ENCODE peak calls at places on chromosome 11, in five cellular contexts. U is neuronal stem cell, N is neural progenitor cell, S is IMR-90, R is NT2/D1. Y is an unnamed sample.

GRCh38 chr11:77126861-77127673 is 979 bp upstream of the MYO7A start:
- DNase-seq in U (peak; percentile 64), S (peak; percentile 39), R (no peak), N (peak; percentile 76), Y (peak; percentile 70)

GRCh38 chr11:103863497-103863896 is 172.9 kb upstream of the DDI1 start:
- DNase-seq in N (no peak), S (peak; percentile 82), R (no peak), U (no peak), Y (no peak)

GRCh38 chr11:121347805-121348204 is 55.2 kb downstream of the SC5D start:
- DNase-seq in S (no peak), N (no peak), R (no peak), U (no peak), Y (no peak)

GRCh38 chr11:80163011-80163410 is 722.2 kb upstream of the TENM4 start:
- DNase-seq in N (no peak), R (no peak), S (peak; percentile 25), U (no peak), Y (no peak)

GRCh38 chr11:772429-773390 is 4.6 kb downstream of the GATD1 start:
- DNase-seq in N (peak; percentile 2), U (no peak), R (no peak), S (no peak), Y (no peak)

GRCh38 chr11:61954106-61955030 is 4.2 kb downstream of the BEST1 start:
- DNase-seq in N (no peak), R (no peak), U (no peak), S (no peak), Y (no peak)

GRCh38 chr11:69311767-69312385 is 17.9 kb downstream of the MYEOV start:
- DNase-seq in S (no peak), R (no peak), N (no peak), U (no peak), Y (no peak)

GRCh38 chr11:128576555-128576954 is 10.8 kb downstream of the ETS1 start:
- DNase-seq in S (no peak), U (no peak), R (no peak), N (peak; percentile 17), Y (no peak)

GRCh38 chr11:35111171-35112055 is 27.6 kb upstream of the CD44 start:
- DNase-seq in S (peak; percentile 92), U (no peak), R (no peak), N (no peak), Y (no peak)

GRCh38 chr11:75558939-75559843 is 2.9 kb upstream of the SERPINH1 start:
- DNase-seq in N (no peak), S (peak; percentile 75), R (no peak), U (no peak), Y (no peak)

GRCh38 chr11:99260696-99261095 is 239.9 kb downstream of the CNTN5 start:
- DNase-seq in N (no peak), S (peak; percentile 0), U (no peak), R (no peak), Y (no peak)

GRCh38 chr11:112354364-112354763 is 93.7 kb upstream of the PLET1 start:
- DNase-seq in R (no peak), S (no peak), U (no peak), N (no peak), Y (no peak)

GRCh38 chr11:68931911-68932310 is 28.2 kb downstream of the IGHMBP2 start:
- DNase-seq in N (no peak), S (no peak), U (no peak), R (no peak), Y (no peak)

GRCh38 chr11:84722583-84723108 is 904.5 kb downstream of the DLG2 start:
- DNase-seq in U (peak; percentile 33), N (peak; percentile 69), S (no peak), R (peak; percentile 15), Y (no peak)

GRCh38 chr11:101618691-101619090 is 34.9 kb upstream of the TRPC6 start:
- DNase-seq in R (no peak), S (peak; percentile 93), N (no peak), U (no peak), Y (no peak)

GRCh38 chr11:86775342-86775741 is 25.0 kb upstream of the PRSS23 start:
- DNase-seq in U (no peak), R (no peak), S (no peak), N (no peak), Y (no peak)

GRCh38 chr11:45881708-45882368 is 3.6 kb upstream of the MAPK8IP1 start:
- DNase-seq in N (no peak), R (no peak), S (no peak), U (no peak), Y (no peak)

GRCh38 chr11:66996609-66997273 is 21.6 kb downstream of the C11orf86 start:
- DNase-seq in R (no peak), N (no peak), S (peak; percentile 76), U (no peak), Y (no peak)

GRCh38 chr11:64334764-64335741 is 5.0 kb upstream of the CCDC88B start:
- DNase-seq in S (peak; percentile 96), U (no peak), N (peak; percentile 51), R (peak; percentile 77), Y (peak; percentile 97)

GRCh38 chr11:36077368-36077767 is 133.5 kb downstream of the LDLRAD3 start:
- DNase-seq in R (no peak), S (no peak), U (no peak), N (no peak), Y (no peak)

GRCh38 chr11:67371549-67372231 is 1.7 kb downstream of the CLCF1 start:
- DNase-seq in R (no peak), U (no peak), S (peak; percentile 52), N (peak; percentile 64), Y (peak; percentile 79)

GRCh38 chr11:64799256-64799924 is 3.6 kb downstream of the MAP4K2 start:
- DNase-seq in R (no peak), S (no peak), U (no peak), N (no peak), Y (peak; percentile 82)

GRCh38 chr11:124669193-124669592 is 4.3 kb downstream of the SIAE start:
- DNase-seq in U (no peak), S (peak; percentile 54), R (no peak), N (peak; percentile 57), Y (peak; percentile 51)

GRCh38 chr11:13963949-13964770 is 1.6 kb downstream of the SPON1 start:
- DNase-seq in S (no peak), U (no peak), N (peak; percentile 75), R (no peak), Y (no peak)

GRCh38 chr11:44033411-44033850 is 14.3 kb upstream of the ACCSL start:
- DNase-seq in S (no peak), U (no peak), N (no peak), R (no peak), Y (no peak)
- H3K4me3 ChIP-seq in S (no peak overlapping the region), U (no peak overlapping the region), N (no peak overlapping the region), R (no peak overlapping the region), Y (no peak overlapping the region)

DNA sequence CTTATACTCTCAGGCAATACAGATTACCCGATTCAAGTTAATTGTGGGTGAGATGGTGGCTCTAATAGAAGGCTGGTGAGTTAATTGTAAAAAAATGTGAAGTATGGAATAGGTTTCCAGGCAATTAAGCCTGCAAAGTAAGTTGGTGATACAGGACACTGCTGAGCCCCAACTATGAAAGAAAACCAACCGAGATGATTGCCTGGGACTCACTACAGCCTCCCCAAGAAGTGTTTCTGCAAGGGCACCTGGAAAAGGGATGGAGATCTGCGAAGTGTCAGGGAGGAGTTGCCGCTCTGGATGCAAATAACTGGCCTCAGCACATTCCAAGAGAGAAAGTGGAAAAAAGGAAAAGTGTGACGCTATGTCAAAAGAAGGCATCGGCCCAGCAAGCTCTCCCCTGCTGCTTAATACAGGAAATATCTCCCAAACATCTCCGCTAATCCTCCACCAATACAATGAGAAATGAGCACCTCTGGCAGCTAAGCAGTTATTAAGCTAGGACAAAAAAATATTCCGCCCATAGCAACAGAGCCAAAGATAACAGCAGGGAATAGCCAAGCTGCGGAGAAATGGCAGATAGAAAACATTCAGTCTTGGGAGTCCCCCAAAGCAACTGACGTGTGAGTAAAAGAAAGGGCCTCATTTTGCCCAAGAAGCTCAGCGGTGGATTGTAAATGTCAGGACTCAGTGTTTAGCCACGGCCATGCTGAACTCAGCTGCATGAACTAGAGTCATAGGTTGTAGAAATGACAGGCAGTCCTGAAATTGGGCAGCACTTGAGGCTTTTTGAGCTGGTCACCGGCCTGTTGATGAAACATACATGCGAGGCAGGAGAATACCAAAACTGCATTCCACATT is 133.7 kb downstream of the SNX19 start:
- DNase-seq in N (peak; percentile 27), U (no peak), R (no peak), S (peak; percentile 52), Y (no peak)
- H3K9ac ChIP-seq in N (no peak overlapping the region), U (no peak overlapping the region), R (no peak overlapping the region), S (peak overlapping the region; percentile 16), Y (no peak overlapping the region)

GRCh38 chr11:94639901-94640721 is 72.9 kb downstream of the PIWIL4 start:
- DNase-seq in U (no peak), S (no peak), N (no peak), R (no peak), Y (no peak)

GRCh38 chr11:94636388-94636787 is 69.2 kb downstream of the PIWIL4 start:
- DNase-seq in S (no peak), U (no peak), R (no peak), N (no peak), Y (no peak)

GRCh38 chr11:94641167-94641761 is 74.1 kb downstream of the PIWIL4 start:
- DNase-seq in N (no peak), U (no peak), R (no peak), S (no peak), Y (no peak)

GRCh38 chr11:94638902-94639373 is 71.8 kb downstream of the PIWIL4 start:
- DNase-seq in R (no peak), S (peak; percentile 50), U (no peak), N (no peak), Y (peak; percentile 52)

DNA sequence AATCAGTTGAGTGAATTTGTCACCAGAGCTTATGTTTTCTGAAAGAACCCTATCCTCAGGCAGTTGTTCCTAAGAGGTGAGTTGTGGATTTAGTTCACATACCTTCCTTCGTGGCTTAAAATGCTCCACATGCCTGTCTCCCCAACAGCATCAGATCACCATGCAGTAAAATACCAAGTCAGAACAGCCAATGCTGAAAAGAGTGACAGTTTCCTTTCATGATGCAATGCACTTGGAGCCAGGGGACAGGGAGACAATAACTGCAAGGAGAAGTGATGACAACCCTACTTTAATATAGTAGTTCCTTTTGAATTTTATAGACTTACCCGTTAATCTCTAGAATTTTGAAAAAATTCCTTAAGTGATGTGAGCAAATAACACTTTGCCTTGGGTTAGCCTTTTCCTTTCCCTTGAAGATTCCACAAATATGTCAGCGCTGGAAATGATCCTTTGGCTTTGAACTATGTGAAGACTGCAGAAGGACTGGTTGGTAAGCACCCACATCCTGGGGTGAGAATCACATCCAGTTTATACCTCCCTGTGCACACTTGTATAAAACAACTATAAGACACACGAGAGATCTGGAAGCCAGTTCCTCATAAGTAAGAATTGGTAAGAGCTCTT is 71.2 kb downstream of the PIWIL4 start:
- DNase-seq in R (no peak), S (no peak), U (no peak), N (no peak), Y (no peak)
- H3K4me3 ChIP-seq in R (no peak overlapping the region), S (no peak overlapping the region), U (no peak overlapping the region), N (no peak overlapping the region), Y (no peak overlapping the region)

DNA sequence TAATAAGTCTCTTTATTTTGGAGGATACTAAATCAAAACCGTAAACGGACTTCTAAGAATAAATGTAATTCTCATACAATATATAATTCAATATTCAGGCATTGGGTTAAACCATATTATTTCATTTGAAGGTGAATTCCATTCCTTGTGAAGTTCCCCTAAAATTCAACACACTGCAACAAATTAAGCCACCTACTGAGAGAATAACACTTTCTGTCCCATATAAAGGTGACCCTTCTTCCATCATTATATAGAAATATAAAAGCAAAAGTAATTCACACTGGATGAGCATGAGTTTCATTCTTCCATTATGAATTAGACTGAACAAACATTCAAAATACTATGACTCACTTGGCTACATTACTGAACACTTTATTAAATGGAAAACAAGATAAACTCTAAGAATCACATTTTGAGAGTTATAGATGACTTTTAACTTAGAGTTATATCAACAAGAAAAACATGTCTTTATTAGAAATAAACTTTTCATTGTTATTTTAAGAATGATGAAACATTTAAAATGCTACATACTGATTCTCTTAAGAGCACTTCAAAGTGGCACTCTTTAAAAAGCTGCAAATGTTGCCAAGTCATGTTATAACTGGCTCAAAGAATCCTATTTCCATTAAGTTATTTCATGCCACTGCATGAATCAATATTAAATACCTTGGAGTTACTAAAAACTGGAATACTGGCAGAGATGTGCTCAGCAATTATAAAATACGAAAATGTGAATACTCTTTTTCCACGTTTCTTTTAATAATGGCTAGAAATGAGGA is 2.7 kb downstream of the SESN3 start:
- DNase-seq in R (no peak), N (no peak), S (no peak), U (no peak), Y (no peak)
- H3K9ac ChIP-seq in R (no peak overlapping the region), N (peak overlapping the region; percentile 80), S (no peak overlapping the region), U (no peak overlapping the region), Y (no peak overlapping the region)